ENCODE peak calls at places on chromosomes 1 and 21, in ten cellular contexts. I is stimulated activated CD4-positive, alpha-beta T cell treated with anti-CD3 and anti-CD28 coated beads, TNF-alpha, amount 100 ng/mL, for 24 hours; P is RPMI7951; T is NCI-H1105 treated with DMSO at 0.1 percent for 48 hours; A is PC-9; Z is Ammon's horn; L is AG04450; U is left lung; F is KBM-7; C is posterior cingulate gyrus. S is an unnamed sample.

GRCh38 chr1:21338568-21339401 is 48.5 kb upstream of the ECE1 start:
- DNase-seq in A (peak), U (no peak), T (peak), P (peak), L (peak), Z (no peak), C (no peak), F (no peak), I (no peak), S (no peak)

GRCh38 chr1:101238041-101238515 is 1.3 kb downstream of the S1PR1 start:
- DNase-seq in L (no peak), Z (no peak), T (peak), P (no peak), F (no peak), U (no peak), I (peak), C (no peak), A (no peak), S (no peak)

GRCh38 chr21:14064296-14064645 is 146.5 kb downstream of the LIPI start:
- DNase-seq in U (no peak), Z (no peak), P (no peak), C (peak), I (no peak), L (no peak), T (no peak), A (no peak), F (no peak), S (no peak)

GRCh38 chr1:150233359-150234308 is 2.3 kb downstream of the ANP32E start:
- DNase-seq in T (peak), U (no peak), A (no peak), Z (peak), L (no peak), F (peak), P (no peak), I (no peak), C (no peak), S (no peak)

GRCh38 chr1:48061162-48062136 is 64.3 kb upstream of the TRABD2B start:
- DNase-seq in C (no peak), F (peak), L (no peak), P (no peak), I (no peak), A (peak), Z (peak), U (no peak), T (peak), S (no peak)

GRCh38 chr1:227318852-227319607 is 738 bp upstream of the CDC42BPA start:
- DNase-seq in L (no peak), Z (peak), F (peak), A (peak), C (peak), P (peak), I (no peak), U (peak), T (peak), S (peak)

GRCh38 chr1:33337994-33338494 is 17.1 kb upstream of the A3GALT2 start:
- DNase-seq in P (peak), L (no peak), A (no peak), U (no peak), T (no peak), Z (no peak), F (no peak), C (no peak), I (no peak), S (no peak)

GRCh38 chr1:8629241-8630091 is 188.0 kb downstream of the RERE start:
- DNase-seq in P (no peak), I (no peak), L (peak), C (no peak), T (no peak), F (peak), U (no peak), A (no peak), Z (peak), S (no peak)

GRCh38 chr1:228344631-228345072 is 62.0 kb downstream of the TRIM11 start:
- DNase-seq in L (no peak), Z (no peak), I (no peak), C (no peak), T (no peak), P (peak), F (no peak), U (no peak), A (no peak), S (peak)

GRCh38 chr1:39488801-39489566 is 2.5 kb upstream of the BMP8A start:
- DNase-seq in P (no peak), U (no peak), I (no peak), T (no peak), Z (no peak), F (no peak), L (no peak), C (no peak), A (no peak), S (no peak)

GRCh38 chr1:111988377-111988742 is 1.1 kb downstream of the KCND3 start:
- DNase-seq in U (no peak), Z (no peak), C (no peak), F (no peak), T (no peak), L (no peak), I (no peak), P (no peak), A (no peak), S (no peak)